ENCODE peak calls at places on chromosome 12, in nine cellular contexts. N is colonic mucosa, M is right cardiac atrium, R is suprapubic skin, B is neural progenitor cell, F is brain microvascular endothelial cell, H is Caco-2, L is uterus, U is bronchial epithelial cell. K is an unnamed sample.

GRCh38 chr12:27305673-27306504 is 26.7 kb upstream of the BMAL2 start:
- DNase-seq in R (no peak), N (no peak), F (no peak), M (no peak), U (peak; percentile 58), B (peak; percentile 36), H (no peak), L (no peak), K (peak; percentile 24)

GRCh38 chr12:45234134-45234865 is 18.4 kb downstream of the ANO6 start:
- DNase-seq in U (peak; percentile 98), R (no peak), L (peak; percentile 72), F (peak; percentile 94), N (no peak), M (no peak), H (peak; percentile 55), B (peak; percentile 61), K (peak; percentile 21)

GRCh38 chr12:52949413-52950331 is 754 bp downstream of the KRT18 start:
- DNase-seq in B (peak; percentile 46), N (peak; percentile 90), M (no peak), U (peak; percentile 95), H (peak; percentile 83), R (no peak), F (peak; percentile 90), L (peak; percentile 26), K (peak; percentile 95)

GRCh38 chr12:88566430-88566829 is 13.8 kb downstream of the KITLG start:
- DNase-seq in R (no peak), F (no peak), B (no peak), L (no peak), U (peak; percentile 37), M (no peak), N (peak; percentile 59), H (peak; percentile 69), K (peak; percentile 90)

GRCh38 chr12:117587646-117588287 is 226.3 kb upstream of the NOS1 start:
- DNase-seq in B (peak; percentile 78), L (no peak), M (peak; percentile 32), H (peak; percentile 55), U (peak; percentile 14), N (peak; percentile 56), F (peak; percentile 6), R (no peak), K (peak; percentile 49)

GRCh38 chr12:124881123-124881522 is 17.5 kb upstream of the SCARB1 start:
- DNase-seq in N (no peak), U (no peak), L (no peak), F (no peak), B (no peak), M (no peak), R (no peak), H (no peak), K (no peak)

GRCh38 chr12:120228291-120229070 is 27.6 kb upstream of the RPLP0 start:
- DNase-seq in B (peak; percentile 91), U (peak; percentile 68), H (peak; percentile 99), L (peak; percentile 88), N (peak; percentile 96), R (peak; percentile 91), M (peak; percentile 89), F (peak; percentile 63), K (peak; percentile 97)

GRCh38 chr12:67391034-67391433 is 121.9 kb downstream of the CAND1 start:
- DNase-seq in N (no peak), B (no peak), H (no peak), U (no peak), R (no peak), M (no peak), F (no peak), L (no peak), K (no peak)

GRCh38 chr12:64965920-64966319 is 141.5 kb downstream of the TBC1D30 start:
- DNase-seq in M (no peak), L (no peak), R (no peak), N (no peak), U (no peak), F (no peak), H (no peak), B (no peak), K (no peak)

GRCh38 chr12:21294176-21294575 is 40.5 kb downstream of the SLCO1A2 start:
- DNase-seq in F (no peak), B (no peak), R (no peak), M (no peak), U (peak; percentile 66), L (no peak), H (no peak), N (no peak), K (no peak)

GRCh38 chr12:88411689-88412088 is 168.6 kb downstream of the KITLG start:
- DNase-seq in R (no peak), N (no peak), B (no peak), H (no peak), M (no peak), F (no peak), U (no peak), L (no peak), K (no peak)

GRCh38 chr12:12018454-12018853 is 52.3 kb upstream of the BCL2L14 start:
- DNase-seq in N (no peak), B (no peak), U (peak; percentile 29), H (peak; percentile 26), F (no peak), M (peak; percentile 46), R (peak; percentile 60), L (no peak), K (no peak)

GRCh38 chr12:63841611-63842010 is 2.9 kb upstream of the SRGAP1 start:
- DNase-seq in R (no peak), L (no peak), N (no peak), M (no peak), B (no peak), H (no peak), U (no peak), F (no peak), K (peak; percentile 26)

GRCh38 chr12:68158427-68158826 is 1.1 kb downstream of the IFNG start:
- DNase-seq in B (peak; percentile 38), N (no peak), H (no peak), L (no peak), M (no peak), R (no peak), F (peak; percentile 17), U (peak; percentile 52), K (peak; percentile 33)

GRCh38 chr12:66269757-66270383 is 32.4 kb upstream of the HELB start:
- DNase-seq in U (peak; percentile 58), M (no peak), F (peak; percentile 18), R (no peak), B (peak; percentile 78), L (no peak), H (no peak), N (no peak), K (peak; percentile 54)

GRCh38 chr12:24561411-24561871 is 387.5 kb downstream of the BCAT1 start:
- DNase-seq in L (no peak), M (no peak), B (peak; percentile 56), R (no peak), N (no peak), U (peak; percentile 11), F (peak; percentile 10), H (no peak), K (no peak)

GRCh38 chr12:24496755-24497154 is 452.1 kb downstream of the BCAT1 start:
- DNase-seq in B (no peak), H (no peak), N (no peak), L (no peak), U (peak; percentile 35), R (no peak), M (no peak), F (peak; percentile 68), K (no peak)

GRCh38 chr12:50620050-50620974 is 115.5 kb downstream of the DIP2B start:
- DNase-seq in F (peak; percentile 94), R (no peak), L (no peak), H (peak; percentile 54), M (peak; percentile 21), N (no peak), B (peak; percentile 55), U (peak; percentile 90), K (no peak)

GRCh38 chr12:51661836-51662235 is 70.8 kb downstream of the SCN8A start:
- DNase-seq in H (no peak), U (no peak), M (no peak), F (no peak), R (no peak), L (no peak), B (no peak), N (no peak), K (no peak)

GRCh38 chr12:111482464-111482863 is 76.7 kb downstream of the SH2B3 start:
- DNase-seq in M (no peak), F (no peak), U (no peak), L (no peak), R (no peak), B (no peak), N (no peak), H (no peak), K (no peak)

GRCh38 chr12:92938018-92938417 is 8.9 kb upstream of the EEA1 start:
- DNase-seq in L (no peak), N (no peak), U (peak; percentile 65), H (no peak), B (no peak), M (no peak), R (no peak), F (no peak), K (no peak)

GRCh38 chr12:65184858-65185229 is 15.5 kb downstream of the LEMD3 start:
- DNase-seq in M (no peak), N (no peak), B (no peak), F (no peak), R (no peak), U (no peak), L (no peak), H (no peak), K (no peak)

GRCh38 chr12:108690799-108691153 is 40.5 kb downstream of the CORO1C start:
- DNase-seq in N (no peak), F (no peak), R (no peak), B (no peak), L (no peak), M (no peak), U (no peak), H (no peak), K (no peak)
- H3K4me3 ChIP-seq in N (no peak overlapping the region), F (peak overlapping the region; percentile 26), R (peak overlapping the region; percentile 21), B (no peak overlapping the region), L (no peak overlapping the region), M (no peak overlapping the region), U (no peak overlapping the region), H (no peak overlapping the region), K (no peak overlapping the region)

DNA sequence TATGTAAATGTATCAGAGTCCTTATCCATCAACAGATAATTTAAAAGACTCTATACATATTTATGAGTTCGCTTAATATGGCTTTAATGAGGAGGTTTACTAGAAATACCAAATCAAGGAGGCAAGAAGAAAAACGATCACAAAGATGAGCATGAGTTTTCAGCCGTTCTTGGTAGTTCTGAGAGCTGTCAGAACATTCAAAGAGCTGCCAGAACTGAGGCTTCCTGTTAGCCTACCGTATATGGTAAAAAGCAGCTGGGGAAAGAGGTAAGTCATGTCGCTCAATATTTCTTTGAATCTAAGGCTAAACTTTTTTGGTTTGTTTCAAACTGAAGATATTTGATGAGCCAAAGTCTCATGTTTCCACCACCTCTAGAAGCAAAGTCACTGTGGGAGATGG is 115.3 kb upstream of the PLXNC1 start:
- DNase-seq in B (no peak), N (no peak), R (no peak), M (no peak), H (no peak), F (no peak), L (no peak), U (no peak), K (no peak)
- H3K27me3 ChIP-seq in B (no peaks in the 10 kb centered on the region), N (no peaks in the 10 kb centered on the region), R (no peaks in the 10 kb centered on the region), M (no peaks in the 10 kb centered on the region), H (no peaks in the 10 kb centered on the region), F (no peaks in the 10 kb centered on the region), L (no peaks in the 10 kb centered on the region), U (no peaks in the 10 kb centered on the region), K (peaks cover 2% of the 10 kb centered on the region)

GRCh38 chr12:82858534-82858917 is 171.8 kb downstream of the TMTC2 start:
- DNase-seq in N (no peak), B (peak; percentile 28), H (no peak), M (no peak), L (no peak), U (no peak), F (no peak), R (no peak), K (no peak)
- H3K4me3 ChIP-seq in N (no peak overlapping the region), B (peak overlapping the region; percentile 21), H (no peak overlapping the region), M (no peak overlapping the region), L (no peak overlapping the region), U (no peak overlapping the region), F (no peak overlapping the region), R (no peak overlapping the region), K (no peak overlapping the region)

GRCh38 chr12:4852308-4852707 is 57.4 kb upstream of the KCNA1 start:
- DNase-seq in N (no peak), M (no peak), R (no peak), F (no peak), B (no peak), H (no peak), L (no peak), U (no peak), K (no peak)
- H3K27me3 ChIP-seq in N (no peaks in the 10 kb centered on the region), M (no peaks in the 10 kb centered on the region), R (peaks cover 9% of the 10 kb centered on the region), F (no peaks in the 10 kb centered on the region), B (peaks cover 18% of the 10 kb centered on the region), H (no peaks in the 10 kb centered on the region), L (no peaks in the 10 kb centered on the region), U (no peaks in the 10 kb centered on the region), K (peaks cover under 1% of the 10 kb centered on the region)